ENCODE peak calls at places on chromosomes 11 and 22, in seven cellular contexts. P, K, V, S, I, Z and X are unnamed samples.

GRCh38 chr22:49966041-49966715 is 5.6 kb downstream of the PIM3 start:
- DNase-seq in P (no peak), K (peak; percentile 1), V (peak; percentile 24), S (no peak), I (peak; percentile 61), Z (no peak), X (no peak)

GRCh38 chr22:43168416-43169309 is 17.3 kb downstream of the TSPO start:
- DNase-seq in P (no peak), K (no peak), V (no peak), S (no peak), I (no peak), Z (no peak), X (no peak)

GRCh38 chr11:32032478-32032877 is 58.4 kb upstream of the RCN1 start:
- DNase-seq in P (no peak), K (no peak), V (no peak), S (no peak), I (no peak), Z (no peak), X (no peak)

GRCh38 chr22:46984751-46985506 is 222.5 kb downstream of the TBC1D22A start:
- DNase-seq in P (no peak), K (no peak), V (no peak), S (no peak), I (no peak), Z (no peak), X (peak; percentile 67)

GRCh38 chr11:65293909-65294381 is 20.7 kb upstream of the CDC42EP2 start:
- DNase-seq in P (peak; percentile 73), K (no peak), V (no peak), S (no peak), I (peak; percentile 68), Z (no peak), X (no peak)

GRCh38 chr11:46106530-46107407 is 14.5 kb downstream of the PHF21A start:
- DNase-seq in P (no peak), K (no peak), V (no peak), S (no peak), I (no peak), Z (peak; percentile 51), X (no peak)

GRCh38 chr11:41926339-41926738 is 466.9 kb upstream of the LRRC4C start:
- DNase-seq in P (no peak), K (no peak), V (no peak), S (no peak), I (no peak), Z (no peak), X (no peak)

GRCh38 chr11:1565173-1565903 is 6.7 kb downstream of the DUSP8 start:
- DNase-seq in P (no peak), K (no peak), V (no peak), S (no peak), I (peak; percentile 57), Z (no peak), X (no peak)

GRCh38 chr11:2797181-2797711 is 88.3 kb downstream of the CDKN1C start:
- DNase-seq in P (peak; percentile 47), K (no peak), V (peak; percentile 48), S (no peak), I (peak; percentile 46), Z (no peak), X (no peak)

GRCh38 chr11:67118059-67118766 is 850 bp upstream of the KDM2A start:
- DNase-seq in P (no peak), K (no peak), V (peak; percentile 46), S (no peak), I (peak; percentile 76), Z (peak; percentile 70), X (peak; percentile 34)

GRCh38 chr22:49768961-49769690 is 58.5 kb downstream of the BRD1 start:
- DNase-seq in P (no peak), K (no peak), V (peak; percentile 44), S (no peak), I (peak; percentile 87), Z (no peak), X (no peak)

GRCh38 chr11:70212227-70212811 is 9.2 kb downstream of the FADD start:
- DNase-seq in P (no peak), K (no peak), V (no peak), S (no peak), I (no peak), Z (peak; percentile 71), X (no peak)

GRCh38 chr11:105829084-105829483 is 193.0 kb downstream of the MSANTD4 start:
- DNase-seq in P (no peak), K (no peak), V (no peak), S (no peak), I (no peak), Z (no peak), X (no peak)

GRCh38 chr11:126938718-126939117 is 61.9 kb downstream of the KIRREL3 start:
- DNase-seq in P (no peak), K (no peak), V (no peak), S (no peak), I (no peak), Z (no peak), X (no peak)

GRCh38 chr11:92298238-92298565 is 73.6 kb downstream of the FAT3 start:
- DNase-seq in P (no peak), K (no peak), V (no peak), S (no peak), I (no peak), Z (no peak), X (no peak)

GRCh38 chr11:106091480-106092123 is 14.1 kb downstream of the AASDHPPT start:
- DNase-seq in P (no peak), K (no peak), V (no peak), S (no peak), I (no peak), Z (no peak), X (peak; percentile 32)

GRCh38 chr22:49971232-49972162 is 10.9 kb downstream of the PIM3 start:
- DNase-seq in P (peak; percentile 86), K (peak; percentile 36), V (peak; percentile 90), S (no peak), I (peak; percentile 95), Z (peak; percentile 61), X (no peak)

GRCh38 chr11:2931771-2932738 is 2.8 kb upstream of the PHLDA2 start:
- DNase-seq in P (no peak), K (no peak), V (no peak), S (no peak), I (peak; percentile 35), Z (no peak), X (no peak)

GRCh38 chr11:115706735-115707134 is 202.5 kb upstream of the CADM1 start:
- DNase-seq in P (no peak), K (no peak), V (no peak), S (no peak), I (no peak), Z (no peak), X (no peak)

GRCh38 chr11:98365185-98365584 is 655.6 kb upstream of the CNTN5 start:
- DNase-seq in P (no peak), K (no peak), V (no peak), S (no peak), I (no peak), Z (no peak), X (no peak)

GRCh38 chr11:859394-860131 is 16.9 kb downstream of the TSPAN4 start:
- DNase-seq in P (peak; percentile 83), K (no peak), V (peak; percentile 81), S (no peak), I (peak; percentile 83), Z (no peak), X (peak; percentile 64)

GRCh38 chr11:70155386-70155785 is 47.7 kb upstream of the FADD start:
- DNase-seq in P (no peak), K (no peak), V (no peak), S (no peak), I (no peak), Z (no peak), X (no peak)

GRCh38 chr22:44286673-44287072 is 26.1 kb downstream of the SHISAL1 start:
- DNase-seq in P (no peak), K (no peak), V (no peak), S (no peak), I (no peak), Z (no peak), X (no peak)

DNA sequence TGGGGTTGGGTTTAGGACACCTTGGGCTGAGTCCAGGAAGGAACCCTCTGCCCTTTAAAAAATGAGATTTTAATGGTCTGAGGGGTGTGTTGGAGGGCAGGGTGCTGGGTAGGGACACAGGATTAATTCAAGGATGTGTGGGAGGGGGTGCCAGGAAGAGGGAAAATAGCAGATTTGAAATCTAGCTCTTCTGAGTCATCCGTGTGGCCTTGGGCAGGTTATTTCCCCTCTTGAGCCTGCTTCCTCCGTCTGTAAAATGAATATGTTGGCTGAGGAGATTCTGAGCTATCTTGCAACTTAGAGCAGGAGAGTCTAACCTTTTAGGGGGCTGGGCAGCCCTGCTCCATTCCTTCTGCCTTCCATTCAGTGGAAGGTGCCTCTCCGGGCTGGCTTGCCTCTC is 3.0 kb downstream of the TSPAN18 start:
- DNase-seq in P (no peak), K (no peak), V (peak; percentile 62), S (no peak), I (no peak), Z (no peak), X (peak; percentile 44)
- H3K4me1 ChIP-seq in P (peaks cover 87% of the 10 kb centered on the region), K (peaks cover 5% of the 10 kb centered on the region), V (peaks cover 47% of the 10 kb centered on the region), S (peaks cover 93% of the 10 kb centered on the region), I (no peaks in the 10 kb centered on the region), Z (peaks cover 75% of the 10 kb centered on the region), X (peaks cover 35% of the 10 kb centered on the region)

GRCh38 chr11:102317768-102318103 is 452 bp downstream of the BIRC3 start:
- DNase-seq in P (no peak), K (no peak), V (peak; percentile 17), S (no peak), I (no peak), Z (no peak), X (no peak)

GRCh38 chr11:102320166-102320565 is 2.9 kb downstream of the BIRC3 start:
- DNase-seq in P (no peak), K (no peak), V (no peak), S (no peak), I (no peak), Z (no peak), X (no peak)

GRCh38 chr11:102320679-102321078 is 3.4 kb downstream of the BIRC3 start:
- DNase-seq in P (no peak), K (no peak), V (no peak), S (no peak), I (no peak), Z (no peak), X (no peak)

GRCh38 chr11:102318469-102318868 is 1.2 kb downstream of the BIRC3 start:
- DNase-seq in P (no peak), K (no peak), V (peak; percentile 34), S (no peak), I (no peak), Z (no peak), X (no peak)

DNA sequence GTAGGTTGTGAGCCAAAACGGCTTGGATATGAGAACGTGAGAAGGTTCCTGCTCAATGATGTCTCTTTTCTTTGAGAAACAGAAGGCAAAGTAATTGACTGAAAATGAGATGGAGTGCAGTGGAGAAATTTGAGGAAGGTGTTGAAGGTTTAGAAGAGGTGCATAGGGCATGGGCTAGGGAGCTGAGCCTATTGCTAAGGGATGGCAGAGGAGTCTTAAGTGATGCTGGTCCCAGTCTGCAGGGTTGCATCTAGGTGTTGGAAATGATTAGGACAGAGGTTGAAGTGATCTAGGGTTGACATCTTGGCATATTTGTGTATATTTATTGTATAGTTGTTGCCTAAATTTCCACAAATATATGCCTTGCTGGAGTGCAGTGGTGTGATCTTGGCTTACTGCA is 2.3 kb downstream of the BIRC3 start:
- DNase-seq in P (no peak), K (no peak), V (no peak), S (no peak), I (no peak), Z (no peak), X (no peak)
- H3K4me1 ChIP-seq in P (peaks cover 24% of the 10 kb centered on the region), K (peaks cover 23% of the 10 kb centered on the region), V (no peaks in the 10 kb centered on the region), S (peaks cover 62% of the 10 kb centered on the region), I (no peaks in the 10 kb centered on the region), Z (no peaks in the 10 kb centered on the region), X (peaks cover 6% of the 10 kb centered on the region)

GRCh38 chr22:40001104-40001503 is 6.3 kb downstream of the FAM83F start:
- DNase-seq in P (no peak), K (no peak), V (no peak), S (no peak), I (no peak), Z (no peak), X (no peak)
- H3K4me1 ChIP-seq in P (peaks cover 12% of the 10 kb centered on the region), K (no peaks in the 10 kb centered on the region), V (no peaks in the 10 kb centered on the region), S (peaks cover 15% of the 10 kb centered on the region), I (no peaks in the 10 kb centered on the region), Z (peaks cover 76% of the 10 kb centered on the region), X (no peaks in the 10 kb centered on the region)

GRCh38 chr11:34158661-34159060 is 53.2 kb downstream of the NAT10 start:
- DNase-seq in P (no peak), K (no peak), V (no peak), S (no peak), I (peak; percentile 40), Z (no peak), X (no peak)
- H3K4me1 ChIP-seq in P (no peaks in the 10 kb centered on the region), K (peaks cover 14% of the 10 kb centered on the region), V (peaks cover 4% of the 10 kb centered on the region), S (peaks cover 32% of the 10 kb centered on the region), I (no peaks in the 10 kb centered on the region), Z (no peaks in the 10 kb centered on the region), X (no peaks in the 10 kb centered on the region)